ENCODE peak calls at places on chromosome 9, in seven cellular contexts. K, M, A, H, B, E and Q are unnamed samples.

GRCh38 chr9:122356627-122357026 is 14.2 kb upstream of the PTGS1 start:
- DNase-seq in H (no peak), B (no peak), M (no peak), K (no peak), E (no peak), A (no peak), Q (peak)

GRCh38 chr9:20292002-20292401 is 330.3 kb downstream of the MLLT3 start:
- DNase-seq in E (no peak), H (peak), M (peak), K (no peak), B (no peak), A (peak), Q (no peak)

GRCh38 chr9:89647366-89648128 is 42.7 kb downstream of the GADD45G start:
- DNase-seq in E (no peak), K (no peak), M (no peak), A (no peak), H (no peak), B (no peak), Q (no peak)

GRCh38 chr9:7003876-7004275 is 246.1 kb downstream of the KDM4C start:
- DNase-seq in H (no peak), M (no peak), E (no peak), B (no peak), A (no peak), K (no peak), Q (no peak)

GRCh38 chr9:98742325-98743280 is 33.9 kb upstream of the GABBR2 start:
- DNase-seq in E (no peak), M (no peak), A (peak), H (peak), B (no peak), K (no peak), Q (no peak)

GRCh38 chr9:87891754-87892153 is 9.1 kb downstream of the SPATA31E1 start:
- DNase-seq in H (no peak), K (no peak), E (no peak), B (no peak), A (peak), M (no peak), Q (no peak)

GRCh38 chr9:84794981-84795637 is 125.6 kb downstream of the NTRK2 start:
- DNase-seq in M (no peak), A (no peak), H (no peak), B (no peak), E (no peak), K (no peak), Q (no peak)

GRCh38 chr9:74742792-74743389 is 144.8 kb downstream of the TRPM6 start:
- DNase-seq in B (no peak), A (peak), H (peak), E (peak), M (peak), K (no peak), Q (peak)

GRCh38 chr9:120692901-120693573 is 21.2 kb downstream of the MEGF9 start:
- DNase-seq in H (peak), K (no peak), A (peak), E (no peak), B (no peak), M (no peak), Q (no peak)

GRCh38 chr9:106156462-106156861 is 462.1 kb downstream of the TMEM38B start:
- DNase-seq in H (no peak), E (no peak), K (no peak), M (no peak), A (no peak), B (no peak), Q (no peak)

GRCh38 chr9:115393976-115394775 is 276.2 kb upstream of the TNC start:
- DNase-seq in M (no peak), H (no peak), A (no peak), E (no peak), B (no peak), K (no peak), Q (no peak)

GRCh38 chr9:21991039-21991959 is 2.9 kb downstream of the CDKN2A start:
- DNase-seq in E (no peak), H (no peak), K (no peak), M (peak), B (no peak), A (no peak), Q (no peak)

GRCh38 chr9:122572456-122572855 is 10.7 kb downstream of the OR1L8 start:
- DNase-seq in B (no peak), A (no peak), E (no peak), K (no peak), M (no peak), H (no peak), Q (no peak)

GRCh38 chr9:108671156-108671555 is 184.6 kb downstream of the ACTL7B start:
- DNase-seq in H (peak), E (no peak), M (peak), A (no peak), B (no peak), K (no peak), Q (peak)

GRCh38 chr9:123749580-123750202 is 180.2 kb downstream of the DENND1A start:
- DNase-seq in K (no peak), H (no peak), A (peak), E (no peak), B (no peak), M (no peak), Q (no peak)

GRCh38 chr9:69186841-69187611 is 12.9 kb downstream of the TJP2 start:
- DNase-seq in E (no peak), K (no peak), M (no peak), H (peak), B (no peak), A (peak), Q (no peak)

GRCh38 chr9:18060304-18060934 is 413.5 kb upstream of the ADAMTSL1 start:
- DNase-seq in H (no peak), K (no peak), E (no peak), A (no peak), B (no peak), M (peak), Q (no peak)

GRCh38 chr9:87063883-87064282 is 116.6 kb upstream of the GAS1 start:
- DNase-seq in A (peak), E (no peak), B (no peak), K (no peak), H (peak), M (no peak), Q (no peak)